ENCODE peak calls at places on chromosome 18, in eight cellular contexts. D is T-cell; J is stimulated activated CD4-positive, alpha-beta T cell treated with anti-CD3 and anti-CD28 coated beads, Interleukin-4, amount 100 ng/mL, for 48 hours; I is cardiac septum; Q is nephron progenitor cell; L is Kasumi-1; O is colonic mucosa; B is NCI-H1417. H is an unnamed sample.

GRCh38 chr18:65821890-65822289 is 71.1 kb downstream of the CDH7 start:
- DNase-seq in D (no peak), J (no peak), I (no peak), Q (no peak), L (no peak), O (no peak), B (no peak), H (no peak)

GRCh38 chr18:77147418-77147852 is 14.9 kb upstream of the MBP start:
- DNase-seq in D (no peak), J (no peak), I (no peak), Q (no peak), L (peak; percentile 68), O (no peak), B (no peak), H (no peak)

GRCh38 chr18:77899972-77900754 is 650.5 kb downstream of the GALR1 start:
- DNase-seq in D (peak; percentile 47), J (peak; percentile 40), I (no peak), Q (peak; percentile 74), L (peak; percentile 57), O (no peak), B (peak; percentile 36), H (no peak)

GRCh38 chr18:49059028-49059670 is 108.4 kb upstream of the SMAD7 start:
- DNase-seq in D (no peak), J (no peak), I (no peak), Q (no peak), L (no peak), O (no peak), B (no peak), H (no peak)

GRCh38 chr18:24446953-24447537 is 13.4 kb upstream of the HRH4 start:
- DNase-seq in D (no peak), J (no peak), I (no peak), Q (no peak), L (peak; percentile 40), O (no peak), B (no peak), H (no peak)

GRCh38 chr18:46497129-46497528 is 159.9 kb downstream of the LOXHD1 start:
- DNase-seq in D (no peak), J (peak; percentile 33), I (no peak), Q (peak; percentile 91), L (peak; percentile 68), O (no peak), B (no peak), H (no peak)

GRCh38 chr18:49768051-49768391 is 45.3 kb downstream of the ACAA2 start:
- DNase-seq in D (peak; percentile 12), J (no peak), I (no peak), Q (peak; percentile 61), L (no peak), O (peak; percentile 70), B (peak; percentile 17), H (peak; percentile 38)

GRCh38 chr18:62325806-62326645 is 916 bp downstream of the TNFRSF11A start:
- DNase-seq in D (no peak), J (no peak), I (no peak), Q (peak; percentile 59), L (peak; percentile 17), O (no peak), B (peak; percentile 21), H (no peak)